ENCODE peak calls at places on chromosomes 16 and 17, in four cellular contexts. F is activated T-helper 1 cell treated with anti-CD3 and anti-CD28 coated beads, Interleukin-12 subunit alpha, Interleukin-12 subunit beta, Interleukin-2, Interleukin-4 antibody, amounts not matched to agents 30 ng/mL and 10 ng/mL and 1 ng/mL, durations not matched to agents 14 hours and 24 hours and 36 hours; P is stimulated activated CD8-positive, alpha-beta memory T cell treated with anti-CD3 and anti-CD28 coated beads, Interleukin-12 subunit alpha, Interleukin-12 subunit beta, amount 100 ng/mL, for 1 hour; N is T-helper 9 cell. C is an unnamed sample.

GRCh38 chr17:28272166-28272565 is 46.8 kb upstream of the TMEM97 start:
- DNase-seq in F (no peak), P (no peak), N (no peak), C (no peak)

GRCh38 chr16:2787961-2788360 is 601 bp upstream of the PRSS33 start:
- DNase-seq in F (no peak), P (no peak), N (no peak), C (no peak)

GRCh38 chr16:4244254-4244812 is 2.5 kb upstream of the SRL start:
- DNase-seq in F (no peak), P (no peak), N (no peak), C (peak; percentile 61)

GRCh38 chr16:50668368-50669008 is 12.6 kb downstream of the SNX20 start:
- DNase-seq in F (no peak), P (no peak), N (no peak), C (no peak)

GRCh38 chr16:54054237-54054780 is 232.3 kb downstream of the IRX3 start:
- DNase-seq in F (no peak), P (no peak), N (no peak), C (no peak)

GRCh38 chr16:3597226-3597625 is 14.2 kb downstream of the SLX4 start:
- DNase-seq in F (no peak), P (no peak), N (no peak), C (no peak)

GRCh38 chr17:81142301-81143199 is 22.8 kb upstream of the PVALEF start:
- DNase-seq in F (peak; percentile 34), P (peak; percentile 28), N (peak; percentile 47), C (peak; percentile 87)

GRCh38 chr17:50261051-50261915 is 13.0 kb upstream of the TMEM92 start:
- DNase-seq in F (no peak), P (no peak), N (no peak), C (no peak)

GRCh38 chr17:39617446-39618251 is 9.1 kb upstream of the PPP1R1B start:
- DNase-seq in F (no peak), P (peak; percentile 33), N (peak; percentile 41), C (peak; percentile 74)

GRCh38 chr17:19750020-19750572 is 2.0 kb upstream of the ALDH3A1 start:
- DNase-seq in F (no peak), P (no peak), N (no peak), C (no peak)

GRCh38 chr17:57405486-57406072 is 149.3 kb downstream of the MSI2 start:
- DNase-seq in F (no peak), P (no peak), N (no peak), C (no peak)

GRCh38 chr17:81398170-81398854 is 3.1 kb downstream of the BAHCC1 start:
- DNase-seq in F (no peak), P (no peak), N (no peak), C (no peak)

GRCh38 chr17:28861393-28862203 is 6.8 kb downstream of the ERAL1 start:
- DNase-seq in F (no peak), P (no peak), N (no peak), C (peak; percentile 85)

GRCh38 chr17:15250459-15250858 is 14.7 kb downstream of the PMP22 start:
- DNase-seq in F (no peak), P (no peak), N (no peak), C (no peak)